ENCODE peak calls at places on chromosomes 2 and 18, in six cellular contexts. X is activated CD8-positive, alpha-beta memory T cell treated with anti-CD3 and anti-CD28 coated beads for 1 hour; V is neural crest cell; E is activated T-cell treated with anti-CD3 and anti-CD28 coated beads, Interleukin-2, amount 50 U/mL, for 1 hour; C is left ventricle myocardium inferior; I is amniotic stem cell. J is an unnamed sample.

GRCh38 chr2:23381084-23381483 is 3.9 kb upstream of the KLHL29 start:
- DNase-seq in X (no peak), V (no peak), E (no peak), C (no peak), I (no peak), J (no peak)

GRCh38 chr2:239831272-239831731 is 193.8 kb downstream of the NDUFA10 start:
- DNase-seq in X (no peak), V (peak), E (no peak), C (peak), I (no peak), J (no peak)

GRCh38 chr18:4807495-4808293 is 352.6 kb upstream of the DLGAP1 start:
- DNase-seq in X (no peak), V (no peak), E (no peak), C (no peak), I (no peak), J (no peak)

GRCh38 chr2:207188601-207189000 is 22.9 kb upstream of the KLF7 start:
- DNase-seq in X (no peak), V (no peak), E (no peak), C (no peak), I (no peak), J (no peak)

GRCh38 chr2:75289771-75290170 is 90.5 kb upstream of the TACR1 start:
- DNase-seq in X (no peak), V (no peak), E (no peak), C (no peak), I (no peak), J (no peak)

GRCh38 chr2:103847276-103847675 is 1006.6 kb upstream of the POU3F3 start:
- DNase-seq in X (no peak), V (no peak), E (no peak), C (no peak), I (no peak), J (no peak)

GRCh38 chr18:26304511-26304910 is 78.3 kb downstream of the TAF4B start:
- DNase-seq in X (no peak), V (no peak), E (no peak), C (no peak), I (no peak), J (no peak)

GRCh38 chr18:54671291-54671881 is 80.3 kb downstream of the DYNAP start:
- DNase-seq in X (no peak), V (no peak), E (no peak), C (no peak), I (peak), J (no peak)

GRCh38 chr2:106192752-106193490 is 1.2 kb downstream of the UXS1 start:
- DNase-seq in X (peak), V (peak), E (peak), C (no peak), I (no peak), J (no peak)

GRCh38 chr2:13543550-13543949 is 826.8 kb downstream of the TRIB2 start:
- DNase-seq in X (no peak), V (no peak), E (no peak), C (no peak), I (no peak), J (no peak)

GRCh38 chr2:22020101-22020742 is 896.5 kb downstream of the TDRD15 start:
- DNase-seq in X (no peak), V (no peak), E (no peak), C (no peak), I (no peak), J (no peak)

GRCh38 chr2:153416071-153416470 is 62.5 kb downstream of the RPRM start:
- DNase-seq in X (no peak), V (no peak), E (no peak), C (no peak), I (no peak), J (no peak)

GRCh38 chr18:56391933-56392590 is 246.3 kb downstream of the TXNL1 start:
- DNase-seq in X (no peak), V (no peak), E (no peak), C (no peak), I (no peak), J (no peak)

GRCh38 chr2:173818285-173818684 is 146.9 kb downstream of the SP3 start:
- DNase-seq in X (no peak), V (no peak), E (no peak), C (no peak), I (no peak), J (no peak)

GRCh38 chr2:88575051-88575450 is 52.2 kb downstream of the EIF2AK3 start:
- DNase-seq in X (no peak), V (no peak), E (no peak), C (no peak), I (no peak), J (no peak)

GRCh38 chr18:75489493-75490190 is 62.1 kb upstream of the SMIM21 start:
- DNase-seq in X (no peak), V (no peak), E (no peak), C (no peak), I (peak), J (no peak)

GRCh38 chr2:20040489-20041172 is 10.8 kb downstream of the LAPTM4A start:
- DNase-seq in X (no peak), V (no peak), E (no peak), C (no peak), I (no peak), J (no peak)

GRCh38 chr2:179842498-179843153 is 18.8 kb downstream of the ZNF385B start:
- DNase-seq in X (no peak), V (peak), E (no peak), C (no peak), I (no peak), J (no peak)

GRCh38 chr2:209334188-209335017 is 89.4 kb upstream of the MAP2 start:
- DNase-seq in X (no peak), V (peak), E (no peak), C (peak), I (peak), J (peak)

GRCh38 chr2:68009526-68009925 is 53.3 kb downstream of the C1D start:
- DNase-seq in X (no peak), V (no peak), E (no peak), C (no peak), I (no peak), J (no peak)

GRCh38 chr2:181916726-181917377 is 25.3 kb downstream of the ITPRID2 start:
- DNase-seq in X (no peak), V (no peak), E (no peak), C (no peak), I (no peak), J (no peak)

GRCh38 chr2:180652794-180653193 is 327.6 kb upstream of the UBE2E3 start:
- DNase-seq in X (no peak), V (no peak), E (no peak), C (no peak), I (no peak), J (no peak)

GRCh38 chr2:213150315-213150951 is 979 bp downstream of the IKZF2 start:
- DNase-seq in X (no peak), V (peak), E (no peak), C (peak), I (no peak), J (no peak)

GRCh38 chr18:49274188-49274714 is 186.2 kb downstream of the DYM start:
- DNase-seq in X (no peak), V (no peak), E (no peak), C (no peak), I (no peak), J (no peak)

GRCh38 chr2:239289545-239289944 is 111.3 kb downstream of the HDAC4 start:
- DNase-seq in X (no peak), V (no peak), E (peak), C (no peak), I (no peak), J (no peak)

GRCh38 chr2:223959688-223960087 is 2.4 kb downstream of the MRPL44 start:
- DNase-seq in X (no peak), V (no peak), E (no peak), C (no peak), I (no peak), J (no peak)

GRCh38 chr2:48209214-48209885 is 303.1 kb upstream of the FBXO11 start:
- DNase-seq in X (no peak), V (no peak), E (no peak), C (no peak), I (no peak), J (no peak)

GRCh38 chr2:63059434-63060078 is 8.9 kb downstream of the OTX1 start:
- DNase-seq in X (no peak), V (peak), E (peak), C (no peak), I (no peak), J (no peak)

GRCh38 chr18:12305930-12306629 is 2.0 kb upstream of the TUBB6 start:
- DNase-seq in X (no peak), V (no peak), E (no peak), C (no peak), I (no peak), J (no peak)

GRCh38 chr2:12931211-12931844 is 214.6 kb downstream of the TRIB2 start:
- DNase-seq in X (no peak), V (no peak), E (no peak), C (no peak), I (no peak), J (no peak)

GRCh38 chr2:173214213-173214612 is 138.6 kb downstream of the MAP3K20 start:
- DNase-seq in X (no peak), V (no peak), E (no peak), C (no peak), I (no peak), J (no peak)

GRCh38 chr2:118569876-118570535 is 277.4 kb downstream of the EN1 start:
- DNase-seq in X (no peak), V (no peak), E (no peak), C (no peak), I (no peak), J (no peak)

GRCh38 chr2:175688241-175688640 is 313.8 kb downstream of the LNPK start:
- DNase-seq in X (no peak), V (no peak), E (no peak), C (no peak), I (no peak), J (no peak)

GRCh38 chr18:51323941-51324340 is 126.5 kb upstream of the MEX3C start:
- DNase-seq in X (no peak), V (no peak), E (no peak), C (no peak), I (no peak), J (no peak)

GRCh38 chr2:55418072-55418471 is 1.6 kb downstream of the CCDC88A start:
- DNase-seq in X (no peak), V (no peak), E (no peak), C (no peak), I (no peak), J (no peak)

GRCh38 chr2:235734168-235734567 is 240.3 kb downstream of the AGAP1 start:
- DNase-seq in X (no peak), V (no peak), E (no peak), C (no peak), I (no peak), J (no peak)

GRCh38 chr2:200619275-200619674 is 33.5 kb downstream of the AOX1 start:
- DNase-seq in X (no peak), V (no peak), E (no peak), C (no peak), I (no peak), J (no peak)

GRCh38 chr18:21550510-21550970 is 50.0 kb downstream of the ESCO1 start:
- DNase-seq in X (no peak), V (no peak), E (no peak), C (no peak), I (no peak), J (no peak)

J was measured in cerebellar nuclear complex.